ENCODE peak calls at places on chromosomes 6 and 20, in five cellular contexts. P, T, U, D and V are unnamed samples.

GRCh38 chr6:110534731-110535164 is 58.3 kb upstream of the SLC22A16 start:
- DNase-seq in P (no peak), T (peak), U (no peak), D (no peak), V (peak)

GRCh38 chr20:3150908-3151307 is 8.8 kb downstream of the FASTKD5 start:
- DNase-seq in P (no peak), T (no peak), U (no peak), D (no peak), V (no peak)

GRCh38 chr20:3654326-3655031 is 8.7 kb downstream of the GFRA4 start:
- DNase-seq in P (no peak), T (no peak), U (no peak), D (no peak), V (peak)

GRCh38 chr6:34369385-34369784 is 23.1 kb downstream of the NUDT3 start:
- DNase-seq in P (no peak), T (no peak), U (no peak), D (no peak), V (no peak)

GRCh38 chr6:165486183-165487137 is 176.6 kb downstream of the PDE10A start:
- DNase-seq in P (no peak), T (no peak), U (no peak), D (no peak), V (no peak)

GRCh38 chr6:2807342-2808090 is 34.1 kb downstream of the SERPINB1 start:
- DNase-seq in P (no peak), T (no peak), U (no peak), D (no peak), V (no peak)

GRCh38 chr20:35768731-35769664 is 2.8 kb upstream of the PHF20 start:
- DNase-seq in P (peak), T (peak), U (peak), D (peak), V (peak)

GRCh38 chr6:136983692-136984091 is 61.1 kb downstream of the IL20RA start:
- DNase-seq in P (no peak), T (no peak), U (no peak), D (no peak), V (no peak)

GRCh38 chr6:137850816-137851602 is 16.1 kb upstream of the TNFAIP3 start:
- DNase-seq in P (no peak), T (no peak), U (no peak), D (no peak), V (no peak)

GRCh38 chr6:80227545-80227944 is 121.1 kb downstream of the BCKDHB start:
- DNase-seq in P (no peak), T (peak), U (no peak), D (no peak), V (no peak)
- H3K4me3 ChIP-seq in P (no peak), T (no peak), U (no peak), D (no peak), V (no peak)

DNA sequence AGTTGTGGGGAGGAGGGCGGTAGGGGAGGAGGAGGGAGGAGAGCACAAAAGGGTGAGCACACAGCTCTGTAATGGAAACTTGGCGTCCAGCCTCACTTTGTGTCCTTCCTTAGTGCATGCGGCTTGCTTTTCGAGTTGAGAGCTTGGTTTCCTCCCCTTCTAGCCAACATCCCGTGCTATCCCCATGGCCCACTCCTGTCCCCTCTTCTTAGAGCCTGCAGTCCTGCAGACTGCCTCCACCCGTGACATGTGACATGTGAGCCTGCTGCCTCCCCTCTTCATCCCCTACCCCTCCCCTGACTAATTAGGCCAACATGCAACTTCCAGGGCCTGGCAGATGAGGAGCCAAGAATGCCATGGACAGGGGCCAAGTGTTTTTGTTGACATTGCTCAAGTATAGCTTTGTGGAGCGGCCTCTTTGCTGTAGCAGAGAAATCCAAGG is 63.2 kb downstream of the SLC24A3 start:
- DNase-seq in P (peak), T (no peak), U (no peak), D (peak), V (no peak)
- H3K27ac ChIP-seq in P (peak), T (no peak), U (no peak), D (peak), V (no peak)

GRCh38 chr20:62583424-62583920 is 58.8 kb upstream of the SLCO4A1 start:
- DNase-seq in P (no peak), T (no peak), U (no peak), D (no peak), V (no peak)

GRCh38 chr20:62581308-62581707 is 61.0 kb upstream of the SLCO4A1 start:
- DNase-seq in P (no peak), T (no peak), U (no peak), D (no peak), V (no peak)

GRCh38 chr20:62580733-62581132 is 61.6 kb upstream of the SLCO4A1 start:
- DNase-seq in P (no peak), T (no peak), U (no peak), D (no peak), V (no peak)

GRCh38 chr20:62580052-62580451 is 62.3 kb upstream of the SLCO4A1 start:
- DNase-seq in P (no peak), T (no peak), U (no peak), D (no peak), V (no peak)

DNA sequence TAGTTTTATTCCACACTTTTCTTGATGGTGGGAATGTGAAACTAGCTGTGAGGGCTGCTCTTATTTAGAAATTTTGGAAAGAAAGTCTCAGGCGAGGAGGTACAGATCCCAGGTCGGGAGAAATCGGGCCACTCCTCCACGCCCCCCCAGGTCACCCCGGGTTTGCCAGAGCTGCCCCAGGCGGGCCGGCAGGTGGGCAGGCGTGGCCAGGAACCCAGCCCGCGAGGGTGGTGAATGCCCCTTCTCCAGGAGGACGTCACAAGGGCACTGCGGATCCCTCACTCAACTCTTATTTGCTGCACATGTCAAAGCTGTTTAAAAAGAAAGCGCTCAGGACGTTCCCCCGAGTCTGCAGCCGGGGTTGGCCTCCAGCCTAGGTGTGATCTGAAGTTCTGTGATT is 60.5 kb upstream of the SLCO4A1 start:
- DNase-seq in P (no peak), T (no peak), U (no peak), D (no peak), V (no peak)
- H3K4me3 ChIP-seq in P (no peak), T (no peak), U (no peak), D (no peak), V (no peak)

GRCh38 chr20:50295345-50295744 is 104.7 kb downstream of the CEBPB start:
- DNase-seq in P (no peak), T (no peak), U (no peak), D (no peak), V (no peak)
- H3K27ac ChIP-seq in P (no peak), T (peak), U (no peak), D (no peak), V (no peak)

GRCh38 chr6:117484052-117484646 is 1.7 kb downstream of the DCBLD1 start:
- DNase-seq in P (no peak), T (no peak), U (no peak), D (no peak), V (no peak)
- H3K4me3 ChIP-seq in P (peak), T (peak), U (peak), D (peak), V (peak)

DNA sequence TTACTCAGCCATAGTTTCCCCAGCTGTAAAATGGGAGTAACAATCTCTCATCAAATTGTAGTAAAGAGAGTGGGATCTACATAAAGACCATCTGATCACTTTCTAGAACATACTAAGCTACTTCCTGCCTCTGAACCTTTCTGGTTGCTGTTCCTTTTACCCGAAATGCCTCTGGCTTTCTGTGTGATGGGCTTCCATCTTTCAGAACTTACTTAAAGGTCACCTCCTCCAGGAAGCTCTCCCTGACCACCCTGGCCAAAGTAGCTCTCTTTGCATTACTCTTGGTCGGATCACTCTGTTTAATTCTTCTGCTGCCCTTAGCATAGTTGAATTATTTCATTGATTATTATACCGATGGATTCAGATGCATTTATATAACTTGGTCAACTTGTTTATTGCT is 171.0 kb downstream of the BMP7 start:
- DNase-seq in P (no peak), T (no peak), U (no peak), D (no peak), V (no peak)
- H3K27ac ChIP-seq in P (no peak), T (no peak), U (no peak), D (no peak), V (no peak)

GRCh38 chr6:53906842-53907241 is 112.0 kb downstream of the LRRC1 start:
- DNase-seq in P (no peak), T (no peak), U (no peak), D (no peak), V (no peak)
- H3K4me3 ChIP-seq in P (no peak), T (no peak), U (no peak), D (no peak), V (no peak)

GRCh38 chr6:138863331-138863730 is 67.4 kb downstream of the ECT2L start:
- DNase-seq in P (peak), T (no peak), U (no peak), D (peak), V (peak)
- H3K27ac ChIP-seq in P (peak), T (no peak), U (no peak), D (peak), V (no peak)